ENCODE peak calls at places on chromosomes 7 and 10, in eight cellular contexts. G, S, R, B, L, I, U and X are unnamed samples. For H3K9me2, the result is how much of the 10 kb centered on the place peaks cover.

GRCh38 chr7:15326044-15326644 is 235.7 kb downstream of the AGMO start:
- DNase-seq in G (peak), S (peak), R (peak), B (peak), L (peak), I (peak), U (peak), X (peak)

GRCh38 chr10:48598243-48598935 is 6.5 kb downstream of the ARHGAP22 start:
- DNase-seq in G (no peak), S (no peak), R (no peak), B (no peak), L (no peak), I (no peak), U (no peak), X (no peak)

GRCh38 chr7:55556492-55556891 is 15.8 kb downstream of the VOPP1 start:
- DNase-seq in G (no peak), S (peak), R (peak), B (no peak), L (no peak), I (no peak), U (no peak), X (no peak)

GRCh38 chr7:1263391-1263951 is 30.8 kb downstream of the UNCX start:
- DNase-seq in G (no peak), S (no peak), R (no peak), B (no peak), L (no peak), I (no peak), U (no peak), X (no peak)

GRCh38 chr10:89414146-89414878 is at the start of gene IFIT5:
- DNase-seq in G (no peak), S (peak), R (peak), B (peak), L (peak), I (peak), U (peak), X (peak)

GRCh38 chr7:75042299-75042698 is 31.3 kb downstream of the RCC1L start:
- DNase-seq in G (no peak), S (no peak), R (no peak), B (no peak), L (no peak), I (no peak), U (no peak), X (no peak)

GRCh38 chr10:22693371-22693784 is 21.0 kb downstream of the PIP4K2A start:
- DNase-seq in G (no peak), S (peak), R (no peak), B (no peak), L (no peak), I (peak), U (no peak), X (no peak)

GRCh38 chr10:110398419-110399162 is 93.9 kb upstream of the SMNDC1 start:
- DNase-seq in G (peak), S (peak), R (no peak), B (peak), L (peak), I (peak), U (no peak), X (no peak)

GRCh38 chr7:2730846-2731770 is 43.1 kb downstream of the AMZ1 start:
- DNase-seq in G (no peak), S (no peak), R (no peak), B (no peak), L (no peak), I (no peak), U (no peak), X (no peak)

GRCh38 chr7:17560516-17560915 is 262.1 kb downstream of the AHR start:
- DNase-seq in G (no peak), S (peak), R (no peak), B (no peak), L (no peak), I (peak), U (no peak), X (no peak)

GRCh38 chr10:116385311-116385710 is 42.3 kb upstream of the PNLIPRP3 start:
- DNase-seq in G (no peak), S (no peak), R (no peak), B (peak), L (no peak), I (no peak), U (no peak), X (no peak)

GRCh38 chr10:116382290-116382689 is 45.4 kb upstream of the PNLIPRP3 start:
- DNase-seq in G (no peak), S (no peak), R (no peak), B (no peak), L (no peak), I (no peak), U (no peak), X (no peak)

GRCh38 chr10:116385994-116386809 is 41.4 kb upstream of the PNLIPRP3 start:
- DNase-seq in G (peak), S (peak), R (peak), B (peak), L (peak), I (peak), U (no peak), X (peak)
- TF ChIP-seq EZH2phosphoT487 in G (no peak), S (no peak), R (no peak), B (no peak), L (no peak), I (no peak), U (no peak), X (no peak)

DNA sequence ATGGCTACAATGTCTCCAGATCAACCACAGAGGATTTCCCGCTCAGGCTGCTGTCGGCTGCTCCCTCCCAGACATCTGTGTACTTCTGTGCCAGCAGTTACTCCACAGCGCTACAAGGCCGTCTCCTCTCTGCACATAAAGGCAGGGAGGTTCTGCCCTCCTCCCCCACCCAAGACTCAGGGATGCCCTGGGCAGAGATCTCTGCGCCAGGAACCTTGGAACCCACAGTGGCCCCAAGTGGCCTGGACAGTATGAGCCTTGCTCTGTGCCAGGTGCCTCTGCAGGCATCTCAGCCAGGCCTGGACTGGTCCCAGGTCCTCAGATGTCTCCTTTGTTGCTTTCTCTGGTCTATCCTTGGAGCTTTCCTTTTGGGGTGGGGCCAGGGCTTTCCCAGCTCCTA is 193.5 kb upstream of the PRSS58 start:
- DNase-seq in G (no peak), S (no peak), R (no peak), B (no peak), L (no peak), I (no peak), U (no peak), X (no peak)
- H3K9me2 ChIP-seq in G (under half), S (under half), R (under half), B (under half), L (under half), I (under half), U (under half), X (under half)

DNA sequence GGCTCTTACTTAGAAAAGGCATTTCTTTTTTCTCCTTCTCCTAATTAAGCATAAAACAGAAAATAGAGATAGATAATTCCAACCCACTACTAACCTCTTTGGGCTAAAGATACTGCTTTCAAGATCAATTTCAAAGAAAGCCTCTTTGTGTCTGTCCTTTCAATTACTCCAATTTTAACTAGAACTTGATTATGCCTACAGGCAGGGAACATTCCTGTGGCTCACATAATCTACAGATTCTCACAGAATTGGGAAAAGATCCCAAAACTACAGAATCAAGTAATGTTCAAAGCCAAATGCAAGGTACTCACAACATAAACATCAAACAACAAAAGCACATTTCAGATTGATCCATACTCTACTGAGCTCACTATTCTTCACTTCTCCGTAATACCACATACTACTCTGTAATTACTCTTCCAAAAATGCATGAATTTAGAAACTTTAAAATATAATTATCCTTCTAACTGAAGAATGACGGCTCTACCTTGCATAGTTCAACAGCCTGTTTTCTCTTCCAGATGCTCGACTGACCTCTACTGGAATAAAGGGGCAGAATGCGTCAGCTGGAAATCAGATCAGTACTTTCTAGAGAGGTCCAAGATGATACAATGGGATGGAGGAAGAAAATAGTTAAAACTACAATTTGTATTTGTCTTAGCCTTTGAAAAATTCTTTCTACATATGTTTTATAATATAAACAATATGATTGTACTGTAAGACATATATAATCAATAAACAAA is 3.9 kb downstream of the MTERF1 start:
- DNase-seq in G (no peak), S (peak), R (no peak), B (no peak), L (no peak), I (peak), U (no peak), X (no peak)
- TF ChIP-seq EZH2phosphoT487 in G (no peak), S (no peak), R (no peak), B (no peak), L (no peak), I (no peak), U (no peak), X (no peak)

DNA sequence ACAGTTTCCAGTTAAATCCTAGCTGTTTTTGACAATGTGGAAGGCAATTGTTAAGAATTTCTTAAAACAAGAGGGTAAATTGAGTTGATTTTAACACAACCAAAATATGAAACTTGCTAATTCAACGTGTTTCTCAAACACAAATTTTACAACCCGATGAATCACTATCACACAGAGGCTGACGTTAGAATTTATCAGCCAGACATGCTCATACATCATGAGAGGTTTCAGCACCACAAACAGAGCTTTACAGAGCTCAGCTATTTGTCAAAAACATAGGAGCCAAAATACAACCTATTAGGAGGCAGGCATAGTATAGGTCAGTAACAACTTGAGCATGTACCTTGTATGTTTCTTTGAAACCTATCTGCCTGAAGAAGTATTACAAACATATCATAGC is 36.1 kb downstream of the LRRN3 start:
- DNase-seq in G (no peak), S (peak), R (no peak), B (no peak), L (peak), I (peak), U (no peak), X (no peak)
- H3K9me2 ChIP-seq in G (under half), S (under half), R (under half), B (under half), L (under half), I (under half), U (under half), X (under half)

DNA sequence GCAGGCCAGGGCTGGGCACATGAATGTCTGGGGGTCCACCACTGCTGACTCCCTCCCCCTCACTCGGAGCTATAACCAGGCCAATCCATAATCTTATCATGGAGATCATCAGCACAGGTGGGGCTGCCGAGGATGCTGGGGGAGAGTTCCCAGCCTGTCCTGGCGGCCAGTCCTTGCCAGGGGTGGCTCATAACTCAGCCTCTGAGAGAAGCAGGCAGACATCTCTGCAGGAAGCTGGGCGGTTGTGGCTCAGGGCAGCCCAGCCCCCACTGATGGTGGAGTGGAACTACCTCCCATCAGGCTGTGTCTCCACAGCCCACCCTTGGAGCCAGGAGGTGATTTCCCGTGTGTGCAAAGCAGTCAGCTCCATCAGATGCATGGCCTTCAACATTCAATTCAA is 109.4 kb upstream of the ZNF92 start:
- DNase-seq in G (no peak), S (no peak), R (no peak), B (no peak), L (no peak), I (no peak), U (no peak), X (no peak)
- TF ChIP-seq EZH2phosphoT487 in G (no peak), S (no peak), R (no peak), B (no peak), L (no peak), I (no peak), U (no peak), X (no peak)

GRCh38 chr10:34505338-34505737 is 309.8 kb downstream of the PARD3 start:
- DNase-seq in G (no peak), S (no peak), R (no peak), B (no peak), L (no peak), I (no peak), U (no peak), X (no peak)

GRCh38 chr10:34506773-34507172 is 308.3 kb downstream of the PARD3 start:
- DNase-seq in G (no peak), S (no peak), R (no peak), B (no peak), L (no peak), I (no peak), U (no peak), X (no peak)

GRCh38 chr10:34503704-34504103 is 311.4 kb downstream of the PARD3 start:
- DNase-seq in G (no peak), S (no peak), R (no peak), B (no peak), L (no peak), I (no peak), U (no peak), X (no peak)

GRCh38 chr10:34507217-34507616 is 307.9 kb downstream of the PARD3 start:
- DNase-seq in G (no peak), S (no peak), R (no peak), B (peak), L (no peak), I (no peak), U (no peak), X (no peak)

GRCh38 chr10:34504534-34504933 is 310.6 kb downstream of the PARD3 start:
- DNase-seq in G (peak), S (peak), R (no peak), B (no peak), L (peak), I (peak), U (no peak), X (no peak)
- H3K9me2 ChIP-seq in G (under half), S (under half), R (under half), B (under half), L (under half), I (under half), U (under half), X (under half)

GRCh38 chr10:98295907-98296306 is 27.9 kb upstream of the LOXL4 start:
- DNase-seq in G (no peak), S (peak), R (no peak), B (peak), L (no peak), I (peak), U (peak), X (no peak)

GRCh38 chr10:98295401-98295811 is 27.4 kb upstream of the LOXL4 start:
- DNase-seq in G (no peak), S (no peak), R (peak), B (no peak), L (no peak), I (peak), U (no peak), X (no peak)

GRCh38 chr10:98292976-98293375 is 25.0 kb upstream of the LOXL4 start:
- DNase-seq in G (no peak), S (no peak), R (no peak), B (no peak), L (no peak), I (no peak), U (no peak), X (no peak)

GRCh38 chr10:98294270-98294627 is 26.3 kb upstream of the LOXL4 start:
- DNase-seq in G (no peak), S (no peak), R (no peak), B (no peak), L (no peak), I (no peak), U (no peak), X (no peak)

GRCh38 chr10:98293550-98294269 is 25.7 kb upstream of the LOXL4 start:
- DNase-seq in G (no peak), S (no peak), R (no peak), B (no peak), L (no peak), I (peak), U (no peak), X (no peak)
- TF ChIP-seq EZH2phosphoT487 in G (no peak), S (no peak), R (no peak), B (no peak), L (no peak), I (no peak), U (no peak), X (no peak)

GRCh38 chr10:75145590-75145989 is 34.1 kb downstream of the SAMD8 start:
- DNase-seq in G (no peak), S (no peak), R (no peak), B (no peak), L (no peak), I (no peak), U (no peak), X (no peak)
- H3K9me2 ChIP-seq in G (under half), S (under half), R (under half), B (under half), L (under half), I (under half), U (under half), X (under half)

GRCh38 chr7:19853261-19853832 is 79.9 kb upstream of the TMEM196 start:
- DNase-seq in G (no peak), S (peak), R (no peak), B (no peak), L (no peak), I (no peak), U (no peak), X (no peak)
- TF ChIP-seq EZH2phosphoT487 in G (no peak), S (no peak), R (no peak), B (no peak), L (no peak), I (no peak), U (no peak), X (no peak)